ENCODE peak calls at places on chromosomes 1 and 21, in seven cellular contexts. L is H9, W is cardiac fibroblast, I is uterus, U is mammary epithelial cell, V is lower leg skin, Y is nephron progenitor cell. K is an unnamed sample.

GRCh38 chr1:21703318-21703963 is 34.3 kb upstream of the RAP1GAP start:
- DNase-seq in L (no peak), W (peak; percentile 79), I (no peak), U (peak; percentile 23), V (no peak), Y (no peak), K (no peak)

GRCh38 chr1:34749983-34750382 is 4.9 kb upstream of the GJB5 start:
- DNase-seq in L (no peak), W (peak; percentile 5), I (no peak), U (no peak), V (no peak), Y (no peak), K (no peak)

GRCh38 chr21:34877485-34878128 is 171.5 kb downstream of the RUNX1 start:
- DNase-seq in L (no peak), W (no peak), I (no peak), U (no peak), V (peak; percentile 65), Y (no peak), K (no peak)

GRCh38 chr1:98452162-98452561 is 209.4 kb upstream of the SNX7 start:
- DNase-seq in L (no peak), W (peak; percentile 5), I (no peak), U (no peak), V (no peak), Y (no peak), K (no peak)

GRCh38 chr1:56258395-56258794 is 321.0 kb downstream of the PLPP3 start:
- DNase-seq in L (no peak), W (no peak), I (no peak), U (no peak), V (no peak), Y (no peak), K (no peak)

GRCh38 chr1:209455133-209455532 is 128.4 kb upstream of the CAMK1G start:
- DNase-seq in L (no peak), W (no peak), I (no peak), U (peak; percentile 35), V (no peak), Y (no peak), K (no peak)

GRCh38 chr1:36457691-36458090 is 6.5 kb downstream of the MRPS15 start:
- DNase-seq in L (no peak), W (no peak), I (no peak), U (no peak), V (no peak), Y (no peak), K (no peak)

GRCh38 chr1:64934115-64934880 is 32.1 kb downstream of the JAK1 start:
- DNase-seq in L (no peak), W (peak; percentile 92), I (peak; percentile 34), U (peak; percentile 55), V (peak; percentile 44), Y (no peak), K (peak; percentile 73)

GRCh38 chr1:198443374-198444233 is 96.9 kb downstream of the ATP6V1G3 start:
- DNase-seq in L (no peak), W (peak; percentile 98), I (no peak), U (peak; percentile 99), V (no peak), Y (no peak), K (no peak)

GRCh38 chr1:26537951-26538352 is 8.4 kb downstream of the RPS6KA1 start:
- DNase-seq in L (peak; percentile 61), W (peak; percentile 50), I (no peak), U (peak; percentile 59), V (no peak), Y (no peak), K (no peak)

GRCh38 chr1:21100496-21100895 is 76.2 kb downstream of the EIF4G3 start:
- DNase-seq in L (no peak), W (peak; percentile 79), I (no peak), U (no peak), V (no peak), Y (no peak), K (no peak)

GRCh38 chr1:13728104-13728503 is 28.1 kb downstream of the PRDM2 start:
- DNase-seq in L (no peak), W (no peak), I (no peak), U (no peak), V (no peak), Y (no peak), K (no peak)

GRCh38 chr1:25041869-25042268 is 111.8 kb upstream of the RUNX3 start:
- DNase-seq in L (no peak), W (no peak), I (no peak), U (no peak), V (no peak), Y (no peak), K (no peak)

GRCh38 chr1:74593887-74594866 is 79.4 kb downstream of the ERICH3 start:
- DNase-seq in L (no peak), W (no peak), I (no peak), U (no peak), V (no peak), Y (no peak), K (no peak)

GRCh38 chr1:203354246-203354645 is 3.3 kb upstream of the FMOD start:
- DNase-seq in L (no peak), W (peak; percentile 67), I (no peak), U (no peak), V (no peak), Y (no peak), K (no peak)

GRCh38 chr1:43587594-43587993 is 56.9 kb downstream of the PTPRF start:
- DNase-seq in L (no peak), W (peak; percentile 11), I (no peak), U (peak; percentile 66), V (no peak), Y (no peak), K (no peak)

GRCh38 chr1:175480343-175480827 is 263.0 kb downstream of the TNR start:
- DNase-seq in L (no peak), W (no peak), I (no peak), U (no peak), V (no peak), Y (no peak), K (no peak)

GRCh38 chr1:208820600-208821232 is 576.5 kb upstream of the PLXNA2 start:
- DNase-seq in L (no peak), W (no peak), I (no peak), U (no peak), V (no peak), Y (no peak), K (no peak)

GRCh38 chr1:53738205-53739108 is 507 bp downstream of the GLIS1 start:
- DNase-seq in L (no peak), W (peak; percentile 38), I (no peak), U (peak; percentile 3), V (no peak), Y (peak; percentile 26), K (no peak)

GRCh38 chr1:58158006-58158405 is 388.5 kb downstream of the OMA1 start:
- DNase-seq in L (no peak), W (no peak), I (no peak), U (no peak), V (no peak), Y (no peak), K (no peak)

GRCh38 chr1:228004331-228004871 is 2.4 kb upstream of the WNT3A start:
- DNase-seq in L (peak; percentile 78), W (peak; percentile 39), I (peak; percentile 11), U (peak; percentile 21), V (no peak), Y (no peak), K (peak; percentile 55)
- TF ChIP-seq CTCF in L (peak; percentile 81), W (peak; percentile 56), I (no peak), U (peak; percentile 77), V (no peak), Y (peak; percentile 40), K (peak; percentile 5)

DNA sequence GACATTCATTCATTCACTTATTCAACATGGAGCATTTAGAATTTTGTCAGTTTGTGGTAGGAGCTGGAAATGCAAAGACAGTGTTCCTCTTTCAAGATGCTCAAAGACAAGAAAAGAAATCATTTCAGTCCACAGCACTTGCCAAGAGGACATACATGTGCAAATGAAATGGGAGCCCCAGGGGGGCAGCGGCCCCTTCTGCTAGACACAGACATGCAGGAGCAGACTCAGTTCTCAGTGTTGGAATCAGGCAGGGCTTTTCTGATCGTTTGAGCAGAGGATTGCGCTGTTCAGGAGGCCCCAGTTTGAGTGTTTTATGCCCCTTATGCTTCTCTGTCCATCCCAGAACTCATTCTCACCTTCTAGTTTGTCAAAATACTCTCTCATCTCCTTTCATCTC is 35.6 kb upstream of the VASH2 start:
- DNase-seq in L (peak; percentile 76), W (no peak), I (no peak), U (no peak), V (no peak), Y (no peak), K (no peak)
- TF ChIP-seq CTCF in L (no peak), W (no peak), I (no peak), U (no peak), V (no peak), Y (no peak), K (no peak)

DNA sequence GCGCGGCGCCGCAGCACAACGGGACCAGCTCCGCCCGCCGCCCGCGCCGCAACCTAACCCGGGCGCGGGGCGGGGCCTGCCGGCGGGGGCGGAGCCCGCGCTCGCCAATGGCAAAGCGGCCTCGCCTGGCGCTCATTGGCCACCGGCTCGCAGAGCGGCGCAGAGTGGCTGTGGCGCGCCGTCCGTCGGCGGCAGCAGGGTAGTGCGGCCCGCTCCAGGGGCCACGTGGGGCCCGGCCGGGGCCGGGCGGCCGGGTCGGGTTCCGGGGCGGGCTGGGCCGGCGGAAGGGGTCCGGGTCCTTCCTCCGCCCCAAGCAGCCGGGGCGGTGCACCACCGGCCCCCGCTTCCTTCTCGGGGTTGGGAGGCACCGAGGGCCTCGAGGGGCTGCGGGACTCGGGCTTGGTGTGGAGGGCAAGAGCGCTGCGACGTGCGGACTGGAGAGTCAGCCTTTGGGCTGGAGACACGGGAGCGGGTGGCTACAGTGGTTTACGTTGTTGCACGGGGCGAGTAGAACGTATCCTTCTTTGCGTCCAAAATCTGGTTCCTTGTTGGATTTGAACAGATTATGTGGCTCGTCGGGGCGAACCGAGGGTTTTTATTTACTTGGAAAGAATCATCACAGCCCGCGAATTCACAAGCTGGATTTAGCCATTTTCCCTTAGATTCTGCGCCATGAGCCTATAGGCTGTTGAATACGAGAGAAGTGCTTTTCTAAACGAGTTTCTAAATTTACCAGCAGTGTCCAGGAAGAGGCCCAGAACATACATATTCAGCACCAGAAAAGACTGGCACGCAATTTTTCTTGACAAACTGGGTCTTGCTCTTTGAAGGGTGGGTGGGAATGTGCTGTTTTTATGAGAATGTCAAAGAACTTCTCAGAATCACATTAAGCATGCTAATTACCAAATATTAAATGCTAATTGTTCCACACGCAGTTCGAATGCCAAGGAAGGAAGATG is at the start of gene SRM:
- DNase-seq in L (peak; percentile 91), W (peak; percentile 80), I (peak; percentile 93), U (peak; percentile 90), V (peak; percentile 80), Y (peak; percentile 94), K (peak; percentile 66)
- TF ChIP-seq CTCF in L (peak; percentile 46), W (peak; percentile 2), I (peak; percentile 75), U (peak; percentile 45), V (no peak), Y (no peak), K (peak; percentile 28)

DNA sequence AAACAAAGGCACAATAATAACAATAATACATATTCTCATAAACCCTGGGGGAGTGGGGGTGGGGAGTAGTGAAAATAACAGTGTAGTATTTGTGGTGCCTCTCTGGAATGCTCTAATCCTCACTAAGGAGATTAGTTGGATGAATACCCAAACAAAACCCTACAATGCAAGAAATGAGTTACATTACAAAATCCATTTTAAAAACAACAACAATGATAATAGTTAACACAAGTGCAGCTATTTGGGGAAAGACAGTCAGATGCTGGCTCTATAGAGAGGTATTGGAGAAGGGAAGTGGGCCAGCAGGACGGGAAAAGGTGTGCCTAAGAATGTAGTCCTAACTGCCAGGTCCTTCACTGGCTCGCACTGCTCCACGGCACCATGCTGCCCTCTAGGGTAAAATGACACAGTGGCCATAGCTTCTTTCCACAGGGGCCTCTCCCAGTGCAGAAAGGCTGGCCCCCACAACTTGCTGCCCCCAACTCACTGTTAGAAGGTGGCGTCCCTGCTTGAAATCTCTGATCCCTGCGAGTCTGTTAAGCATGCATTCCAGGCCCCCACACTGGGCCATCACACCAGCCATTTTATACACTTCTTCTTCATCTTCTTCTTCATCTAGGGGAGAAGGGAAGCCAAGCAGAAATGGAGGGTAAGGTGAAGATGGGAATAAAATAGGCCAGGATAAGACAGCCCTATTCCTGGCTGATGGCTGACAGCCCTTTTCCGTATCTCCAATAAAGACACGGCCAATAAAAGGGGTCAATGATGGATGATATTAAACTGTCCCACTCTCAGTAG is 113.8 kb downstream of the UBR4 start:
- DNase-seq in L (no peak), W (peak; percentile 41), I (no peak), U (peak; percentile 39), V (no peak), Y (peak; percentile 31), K (no peak)
- TF ChIP-seq CTCF in L (peak; percentile 53), W (peak; percentile 41), I (peak; percentile 45), U (peak; percentile 82), V (no peak), Y (peak; percentile 22), K (no peak)

K was measured in ascending aorta.